ENCODE peak calls at places on chromosomes 11 and 22, in five cellular contexts. One of them, this sample, is unnamed.

GRCh38 chr22:17786435-17787158 is 12.3 kb upstream of the BID start:
- DNase-seq in thoracic aorta: no peak
- DNase-seq in HS-5: no peak
- DNase-seq in NCI-H1105: no peak
- DNase-seq in HEK293T: no peak
- DNase-seq in this sample: peak; percentile 30

GRCh38 chr11:68138256-68138655 is 17.1 kb upstream of the CHKA start:
- DNase-seq in HS-5: no peak
- DNase-seq in HEK293T: no peak
- DNase-seq in NCI-H1105: no peak
- DNase-seq in thoracic aorta: no peak
- DNase-seq in this sample: no peak

GRCh38 chr11:72775288-72776110 is 18.3 kb downstream of the STARD10 start:
- DNase-seq in thoracic aorta: no peak
- DNase-seq in HEK293T: no peak
- DNase-seq in NCI-H1105: no peak
- DNase-seq in HS-5: no peak
- DNase-seq in this sample: no peak

GRCh38 chr11:65478411-65479183 is 20.2 kb upstream of the MALAT1 start:
- DNase-seq in HEK293T: no peak
- DNase-seq in HS-5: no peak
- DNase-seq in thoracic aorta: no peak
- DNase-seq in NCI-H1105: no peak
- DNase-seq in this sample: peak; percentile 71

GRCh38 chr11:79150320-79150719 is 290.5 kb downstream of the TENM4 start:
- DNase-seq in HEK293T: no peak
- DNase-seq in NCI-H1105: no peak
- DNase-seq in thoracic aorta: no peak
- DNase-seq in HS-5: no peak
- DNase-seq in this sample: no peak

GRCh38 chr22:32531228-32531627 is 56.6 kb downstream of the FBXO7 start:
- DNase-seq in NCI-H1105: no peak
- DNase-seq in HS-5: no peak
- DNase-seq in HEK293T: no peak
- DNase-seq in thoracic aorta: no peak
- DNase-seq in this sample: peak; percentile 35

GRCh38 chr11:63970902-63971301 is 3.5 kb upstream of the COX8A start:
- DNase-seq in HS-5: no peak
- DNase-seq in HEK293T: no peak
- DNase-seq in thoracic aorta: no peak
- DNase-seq in NCI-H1105: no peak
- DNase-seq in this sample: no peak

GRCh38 chr11:1148752-1149180 is 9.0 kb upstream of the MUC5AC start:
- DNase-seq in HEK293T: no peak
- DNase-seq in thoracic aorta: no peak
- DNase-seq in HS-5: no peak
- DNase-seq in NCI-H1105: no peak
- DNase-seq in this sample: no peak

GRCh38 chr11:2390871-2391662 is 9.5 kb upstream of the TSSC4 start:
- DNase-seq in HEK293T: no peak
- DNase-seq in thoracic aorta: no peak
- DNase-seq in HS-5: no peak
- DNase-seq in NCI-H1105: no peak
- DNase-seq in this sample: peak; percentile 80

GRCh38 chr11:120055646-120056045 is 82.3 kb downstream of the TRIM29 start:
- DNase-seq in HS-5: no peak
- DNase-seq in HEK293T: no peak
- DNase-seq in NCI-H1105: peak; percentile 38
- DNase-seq in thoracic aorta: no peak
- DNase-seq in this sample: no peak

GRCh38 chr11:123313261-123313660 is 116.8 kb upstream of the GRAMD1B start:
- DNase-seq in HEK293T: no peak
- DNase-seq in thoracic aorta: no peak
- DNase-seq in NCI-H1105: no peak
- DNase-seq in HS-5: no peak
- DNase-seq in this sample: no peak

GRCh38 chr11:96188625-96189006 is 154.4 kb downstream of the MAML2 start:
- DNase-seq in thoracic aorta: no peak
- DNase-seq in NCI-H1105: no peak
- DNase-seq in HEK293T: no peak
- DNase-seq in HS-5: no peak
- DNase-seq in this sample: peak; percentile 27

GRCh38 chr22:47195676-47196492 is 433.4 kb downstream of the TBC1D22A start:
- DNase-seq in HS-5: no peak
- DNase-seq in NCI-H1105: peak; percentile 29
- DNase-seq in HEK293T: no peak
- DNase-seq in thoracic aorta: no peak
- DNase-seq in this sample: no peak

GRCh38 chr11:114059984-114060401 is 482 bp downstream of the ZBTB16 start:
- DNase-seq in HS-5: no peak
- DNase-seq in HEK293T: peak; percentile 31
- DNase-seq in NCI-H1105: no peak
- DNase-seq in thoracic aorta: no peak
- DNase-seq in this sample: peak; percentile 71

GRCh38 chr11:45657496-45658260 is 7.7 kb downstream of the CHST1 start:
- DNase-seq in NCI-H1105: no peak
- DNase-seq in thoracic aorta: no peak
- DNase-seq in HEK293T: no peak
- DNase-seq in HS-5: no peak
- DNase-seq in this sample: no peak

GRCh38 chr11:134272381-134273316 is 3.5 kb upstream of the GLB1L3 start:
- DNase-seq in NCI-H1105: no peak
- DNase-seq in HEK293T: peak; percentile 39
- DNase-seq in HS-5: no peak
- DNase-seq in thoracic aorta: no peak
- DNase-seq in this sample: peak; percentile 66

GRCh38 chr22:50505776-50506610 is 1.5 kb downstream of the LMF2 start:
- DNase-seq in HEK293T: no peak
- DNase-seq in thoracic aorta: no peak
- DNase-seq in NCI-H1105: no peak
- DNase-seq in HS-5: no peak
- DNase-seq in this sample: no peak

GRCh38 chr11:79258606-79259005 is 182.2 kb downstream of the TENM4 start:
- DNase-seq in HS-5: no peak
- DNase-seq in NCI-H1105: no peak
- DNase-seq in HEK293T: no peak
- DNase-seq in thoracic aorta: no peak
- DNase-seq in this sample: no peak

GRCh38 chr22:36925388-36926290 is 12.2 kb downstream of the CSF2RB start:
- DNase-seq in thoracic aorta: no peak
- DNase-seq in HS-5: peak; percentile 4
- DNase-seq in NCI-H1105: no peak
- DNase-seq in HEK293T: no peak
- DNase-seq in this sample: no peak

GRCh38 chr22:35961480-35961902 is 67.1 kb downstream of the RBFOX2 start:
- DNase-seq in thoracic aorta: peak; percentile 22
- DNase-seq in HEK293T: peak; percentile 53
- DNase-seq in HS-5: peak; percentile 56
- DNase-seq in NCI-H1105: peak; percentile 12
- DNase-seq in this sample: peak; percentile 54

GRCh38 chr11:34339149-34340064 is 18.4 kb downstream of the ABTB2 start:
- DNase-seq in thoracic aorta: no peak
- DNase-seq in HS-5: no peak
- DNase-seq in NCI-H1105: no peak
- DNase-seq in HEK293T: no peak
- DNase-seq in this sample: no peak

GRCh38 chr22:41305646-41306045 is 4.3 kb downstream of the ZC3H7B start:
- DNase-seq in HEK293T: no peak
- DNase-seq in HS-5: peak; percentile 79
- DNase-seq in thoracic aorta: no peak
- DNase-seq in NCI-H1105: no peak
- DNase-seq in this sample: peak; percentile 55

GRCh38 chr11:127651888-127652221 is 651.3 kb upstream of the KIRREL3 start:
- DNase-seq in HEK293T: no peak
- DNase-seq in HS-5: peak; percentile 18
- DNase-seq in thoracic aorta: no peak
- DNase-seq in NCI-H1105: no peak
- DNase-seq in this sample: no peak

GRCh38 chr22:29784451-29785361 is 17.5 kb downstream of the UQCR10 start:
- DNase-seq in thoracic aorta: no peak
- DNase-seq in HS-5: no peak
- DNase-seq in HEK293T: no peak
- DNase-seq in NCI-H1105: no peak
- DNase-seq in this sample: no peak

GRCh38 chr11:59944761-59945160 is 6.5 kb downstream of the OOSP1 start:
- DNase-seq in HS-5: no peak
- DNase-seq in thoracic aorta: no peak
- DNase-seq in HEK293T: no peak
- DNase-seq in NCI-H1105: no peak
- DNase-seq in this sample: no peak

GRCh38 chr22:39664485-39665200 is 94.1 kb downstream of the CACNA1I start:
- DNase-seq in thoracic aorta: no peak
- DNase-seq in HS-5: no peak
- DNase-seq in HEK293T: peak; percentile 83
- DNase-seq in NCI-H1105: no peak
- DNase-seq in this sample: no peak

This sample was measured in fibroblast of villous mesenchyme.